ENCODE peak calls at places on chromosomes 16 and 17, in five cellular contexts. J, C, P, X and F are unnamed samples.

GRCh38 chr16:78448658-78449327 is 349.3 kb downstream of the WWOX start:
- DNase-seq in J (no peak), C (no peak), P (peak), X (no peak), F (no peak)

GRCh38 chr16:89357460-89357859 is 132.9 kb downstream of the ANKRD11 start:
- DNase-seq in J (no peak), C (no peak), P (no peak), X (no peak), F (no peak)

GRCh38 chr16:71609066-71609465 is 16.9 kb upstream of the MARVELD3 start:
- DNase-seq in J (no peak), C (no peak), P (no peak), X (no peak), F (no peak)

GRCh38 chr17:33871720-33872535 is 383.2 kb upstream of the CCL2 start:
- DNase-seq in J (no peak), C (no peak), P (peak), X (no peak), F (no peak)

GRCh38 chr16:87042551-87043272 is 274.5 kb downstream of the C16orf95 start:
- DNase-seq in J (no peak), C (no peak), P (no peak), X (no peak), F (no peak)

GRCh38 chr16:8676160-8676547 is 1.7 kb downstream of the ABAT start:
- DNase-seq in J (no peak), C (no peak), P (no peak), X (no peak), F (no peak)

GRCh38 chr17:67558740-67559380 is 158.9 kb upstream of the NOL11 start:
- DNase-seq in J (no peak), C (no peak), P (no peak), X (no peak), F (peak)

GRCh38 chr16:82092711-82093110 is 57.7 kb downstream of the HSD17B2 start:
- DNase-seq in J (no peak), C (no peak), P (peak), X (no peak), F (no peak)

GRCh38 chr17:46885415-46885814 is 34.0 kb downstream of the WNT9B start:
- DNase-seq in J (no peak), C (no peak), P (no peak), X (no peak), F (no peak)

GRCh38 chr16:84737192-84737591 is 37.4 kb downstream of the USP10 start:
- DNase-seq in J (no peak), C (no peak), P (no peak), X (no peak), F (no peak)

GRCh38 chr17:6996256-6997111 is 635 bp downstream of the ALOX12 start:
- DNase-seq in J (no peak), C (no peak), P (no peak), X (no peak), F (no peak)